ENCODE peak calls at places on chromosomes 3 and 15, in seven cellular contexts. B, W, C, I, E, T and N are unnamed samples.

GRCh38 chr3:49812916-49813496 is 747 bp downstream of the UBA7 start:
- DNase-seq in W (no peak), B (peak), E (no peak), I (no peak), C (no peak), T (no peak), N (no peak)

GRCh38 chr3:192091831-192092230 is 630.9 kb downstream of the PYDC2 start:
- DNase-seq in B (no peak), E (no peak), C (no peak), T (no peak), I (peak), W (peak), N (no peak)

GRCh38 chr15:68315495-68316007 is 38.0 kb downstream of the FEM1B start:
- DNase-seq in T (no peak), B (peak), W (no peak), I (no peak), E (peak), C (no peak), N (peak)

GRCh38 chr3:61358364-61358763 is 107.1 kb upstream of the FHIT start:
- DNase-seq in W (peak), I (no peak), B (peak), T (no peak), E (peak), C (peak), N (peak)

GRCh38 chr3:43753743-43754142 is 63.0 kb downstream of the ABHD5 start:
- DNase-seq in T (no peak), B (no peak), W (peak), E (no peak), C (no peak), I (peak), N (no peak)

GRCh38 chr15:101522091-101522490 is 32.6 kb upstream of the PCSK6 start:
- DNase-seq in E (no peak), T (no peak), W (no peak), C (no peak), I (no peak), B (no peak), N (no peak)

GRCh38 chr3:180265551-180265950 is 228.8 kb upstream of the PEX5L start:
- DNase-seq in I (no peak), B (no peak), T (no peak), C (no peak), W (peak), E (no peak), N (no peak)

GRCh38 chr15:73081321-73081958 is 29.2 kb downstream of the NEO1 start:
- DNase-seq in I (peak), C (no peak), W (peak), E (no peak), T (peak), B (no peak), N (no peak)

GRCh38 chr15:36331531-36332275 is 247.7 kb upstream of the CDIN1 start:
- DNase-seq in I (no peak), T (no peak), W (peak), B (no peak), C (no peak), E (no peak), N (no peak)

GRCh38 chr3:39748002-39748401 is 61.4 kb upstream of the MYRIP start:
- DNase-seq in B (no peak), C (no peak), T (no peak), I (no peak), W (no peak), E (no peak), N (no peak)

GRCh38 chr3:148954981-148955380 is 36.4 kb upstream of the GYG1 start:
- DNase-seq in I (no peak), B (no peak), C (no peak), T (no peak), E (no peak), W (no peak), N (no peak)

GRCh38 chr3:148955544-148956346 is 35.6 kb upstream of the GYG1 start:
- DNase-seq in E (no peak), C (peak), I (peak), W (peak), T (no peak), B (peak), N (no peak)

GRCh38 chr3:148950806-148951205 is 40.5 kb upstream of the GYG1 start:
- DNase-seq in T (no peak), W (peak), I (no peak), B (no peak), E (no peak), C (no peak), N (no peak)

GRCh38 chr3:148951599-148952361 is 39.6 kb upstream of the GYG1 start:
- DNase-seq in T (no peak), E (no peak), C (no peak), W (peak), I (no peak), B (no peak), N (no peak)

GRCh38 chr3:148953094-148953493 is 38.2 kb upstream of the GYG1 start:
- DNase-seq in T (no peak), C (no peak), W (no peak), B (no peak), E (no peak), I (no peak), N (no peak)
- TF ChIP-seq CTCF in T (no peak), C (no peak), W (no peak), B (no peak), E (no peak), I (no peak), N (no peak)

GRCh38 chr15:96054029-96054428 is 276.5 kb upstream of the NR2F2 start:
- DNase-seq in I (no peak), E (no peak), B (no peak), C (no peak), T (no peak), W (no peak), N (no peak)
- H3K27ac ChIP-seq in I (no peak), E (peak), B (no peak), C (peak), T (no peak), W (no peak), N (no peak)

DNA sequence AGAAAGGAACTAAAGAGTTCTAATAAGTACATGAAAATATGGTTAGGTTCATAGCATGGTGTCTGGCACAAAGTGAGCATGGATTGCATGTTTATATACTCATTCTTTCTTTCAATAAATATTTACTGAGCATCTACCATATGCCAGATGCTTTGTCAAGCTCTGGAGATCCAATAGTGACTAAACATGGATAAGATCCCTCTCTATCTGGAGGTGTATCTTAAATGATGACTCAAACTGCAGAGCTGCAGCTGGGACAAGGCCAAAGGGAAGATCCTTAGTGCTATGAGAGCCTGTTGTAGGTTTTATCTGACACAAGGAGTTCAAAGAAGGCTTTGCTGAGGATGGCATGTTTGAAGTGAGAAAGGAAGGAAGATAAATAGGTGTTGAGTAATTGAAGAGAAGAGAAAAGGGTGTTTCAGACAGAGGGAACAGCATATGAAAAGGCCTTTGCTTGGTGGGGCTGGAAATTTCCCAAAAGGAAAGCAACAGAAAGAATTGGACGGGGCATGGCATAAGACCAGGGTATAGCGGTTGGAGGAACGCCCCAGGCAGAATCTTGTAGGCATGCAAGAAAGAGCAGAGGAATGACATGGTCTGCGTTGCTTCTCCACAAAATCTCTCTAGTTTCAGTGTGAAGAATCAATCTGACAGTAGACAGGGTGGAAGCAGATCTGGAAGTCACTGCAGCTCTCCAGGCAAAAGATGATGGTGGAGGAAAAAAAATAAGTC is 239.9 kb upstream of the LRTM1 start:
- DNase-seq in B (no peak), W (peak), T (no peak), E (no peak), C (no peak), I (no peak), N (no peak)
- TF ChIP-seq CTCF in B (no peak), W (no peak), T (no peak), E (no peak), C (no peak), I (no peak), N (no peak)

GRCh38 chr3:142926368-142926944 is 37.0 kb downstream of the PAQR9 start:
- DNase-seq in C (no peak), T (no peak), I (no peak), E (no peak), B (no peak), W (no peak), N (no peak)
- H3K27ac ChIP-seq in C (no peak), T (no peak), I (no peak), E (no peak), B (no peak), W (no peak), N (no peak)

GRCh38 chr3:37683321-37683720 is 178.4 kb upstream of the CTDSPL start:
- DNase-seq in E (no peak), T (no peak), B (no peak), I (no peak), C (no peak), W (no peak), N (no peak)
- TF ChIP-seq CTCF in E (no peak), T (no peak), B (no peak), I (no peak), C (no peak), W (no peak), N (no peak)

DNA sequence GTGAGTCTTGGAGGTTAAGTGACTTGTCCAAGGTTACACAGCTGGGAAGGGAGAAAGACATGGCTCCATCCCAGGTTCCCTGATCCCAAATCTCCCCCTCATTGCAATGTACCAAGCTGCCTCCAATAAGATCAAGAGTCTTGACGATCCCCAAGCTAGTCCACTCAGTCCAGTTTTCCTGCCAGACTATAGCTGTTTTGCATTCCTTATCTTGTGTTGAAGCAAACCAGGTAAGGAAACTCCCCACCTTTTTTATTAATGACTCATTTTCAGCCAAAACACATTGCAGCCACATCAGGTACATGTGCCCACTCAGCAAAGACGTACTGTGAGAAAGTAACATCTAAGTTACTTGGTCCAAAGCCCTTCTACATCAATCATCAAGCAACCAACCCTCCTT is 41.9 kb downstream of the LIPC start:
- DNase-seq in B (no peak), T (no peak), I (peak), W (peak), E (no peak), C (no peak), N (no peak)
- H3K27ac ChIP-seq in B (peak), T (peak), I (peak), W (no peak), E (peak), C (no peak), N (no peak)

GRCh38 chr3:177213806-177214528 is 16.7 kb upstream of the TBL1XR1 start:
- DNase-seq in T (no peak), W (no peak), C (no peak), B (no peak), E (no peak), I (no peak), N (no peak)
- TF ChIP-seq CTCF in T (no peak), W (no peak), C (no peak), B (no peak), E (no peak), I (no peak), N (no peak)

DNA sequence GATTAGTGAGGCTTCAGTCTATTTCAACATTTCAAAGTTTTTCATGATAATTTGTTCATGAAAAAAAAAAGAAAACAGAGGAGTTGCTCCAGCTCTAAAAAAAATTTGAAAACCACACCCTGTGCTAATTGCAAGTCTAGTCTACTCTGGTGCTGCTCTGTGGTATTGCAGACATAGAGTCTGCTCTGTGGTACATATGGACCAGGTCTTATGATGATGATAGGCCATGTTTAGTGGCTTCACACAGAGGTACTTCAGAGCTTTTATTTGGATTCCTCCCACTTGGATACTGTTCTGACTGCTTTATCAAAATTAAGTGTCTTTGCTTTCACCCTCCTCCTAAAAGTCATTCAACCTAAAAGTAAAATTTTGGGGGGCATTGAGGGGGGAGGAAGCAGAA is 160.8 kb downstream of the ALCAM start:
- DNase-seq in E (no peak), B (no peak), C (no peak), W (no peak), I (no peak), T (no peak), N (no peak)
- H3K27ac ChIP-seq in E (no peak), B (no peak), C (no peak), W (no peak), I (no peak), T (no peak), N (peak)